ENCODE peak calls at places on chromosomes 12 and 14, in six cellular contexts. D, S, I, X, J and F are unnamed samples.
A peak's percentile ranks its signal among the peaks of the same experiment; 100 is the strongest.

GRCh38 chr14:75770635-75771034 is 109.6 kb downstream of the TTLL5 start:
- DNase-seq in D (no peak), S (no peak), I (no peak), X (no peak), J (no peak), F (no peak)

GRCh38 chr12:68633614-68634558 is 23.2 kb downstream of the RAP1B start:
- DNase-seq in D (no peak), S (no peak), I (no peak), X (no peak), J (no peak), F (no peak)

GRCh38 chr12:7031306-7031705 is 13.0 kb upstream of the LPCAT3 start:
- DNase-seq in D (no peak), S (no peak), I (no peak), X (no peak), J (no peak), F (no peak)

GRCh38 chr14:104287301-104288009 is 149.1 kb downstream of the KIF26A start:
- DNase-seq in D (no peak), S (no peak), I (no peak), X (no peak), J (no peak), F (no peak)

GRCh38 chr12:122203301-122203967 is at the start of gene B3GNT4:
- DNase-seq in D (peak; percentile 60), S (no peak), I (no peak), X (peak; percentile 29), J (peak; percentile 54), F (no peak)

GRCh38 chr14:75182820-75183219 is 6.4 kb upstream of the TMED10 start:
- DNase-seq in D (no peak), S (no peak), I (no peak), X (no peak), J (no peak), F (no peak)

GRCh38 chr14:100304825-100305445 is 1.3 kb downstream of the SLC25A29 start:
- DNase-seq in D (peak; percentile 68), S (no peak), I (no peak), X (no peak), J (no peak), F (peak; percentile 18)

GRCh38 chr12:1445807-1446206 is 148.6 kb downstream of the FBXL14 start:
- DNase-seq in D (no peak), S (no peak), I (no peak), X (no peak), J (no peak), F (no peak)

GRCh38 chr12:95820096-95820703 is 29.6 kb upstream of the NTN4 start:
- DNase-seq in D (peak; percentile 41), S (no peak), I (peak; percentile 64), X (no peak), J (no peak), F (peak; percentile 53)

GRCh38 chr12:69685810-69686209 is 13.3 kb downstream of the BEST3 start:
- DNase-seq in D (no peak), S (no peak), I (no peak), X (no peak), J (no peak), F (no peak)

GRCh38 chr14:53953002-53953827 is 3.4 kb downstream of the BMP4 start:
- DNase-seq in D (peak; percentile 85), S (no peak), I (peak; percentile 80), X (no peak), J (no peak), F (no peak)

GRCh38 chr12:86052921-86053320 is 178.8 kb downstream of the NTS start:
- DNase-seq in D (no peak), S (no peak), I (no peak), X (no peak), J (no peak), F (no peak)

GRCh38 chr14:83007641-83008237 is 1474.1 kb upstream of the SEL1L start:
- DNase-seq in D (no peak), S (no peak), I (no peak), X (no peak), J (no peak), F (no peak)

GRCh38 chr12:30973171-30973570 is 46.6 kb downstream of the TSPAN11 start:
- DNase-seq in D (no peak), S (no peak), I (no peak), X (no peak), J (no peak), F (no peak)

GRCh38 chr12:92062539-92063493 is 82.8 kb downstream of the BTG1 start:
- DNase-seq in D (no peak), S (no peak), I (no peak), X (no peak), J (no peak), F (no peak)